ENCODE peak calls at places on chromosomes 6 and 20, in six cellular contexts. F is K562, I is GM12878, R is GM12891, P is HepG2, O is H1. U is an unnamed sample.

GRCh38 chr6:128303870-128304269 is 216.5 kb downstream of the PTPRK start:
- DNase-seq in I (no peak), R (no peak), F (no peak), O (no peak), P (no peak), U (no peak)

GRCh38 chr6:816510-817084 is 123.7 kb upstream of the EXOC2 start:
- DNase-seq in R (no peak), F (no peak), I (no peak), P (peak), O (no peak), U (no peak)

GRCh38 chr6:42347456-42347855 is 104.3 kb downstream of the TRERF1 start:
- DNase-seq in I (no peak), R (no peak), F (no peak), P (no peak), O (no peak), U (no peak)

GRCh38 chr6:170073846-170074245 is 217.0 kb downstream of the DLL1 start:
- DNase-seq in P (no peak), O (no peak), I (no peak), R (no peak), F (no peak), U (no peak)

GRCh38 chr6:5941188-5941587 is 65.5 kb downstream of the NRN1 start:
- DNase-seq in I (no peak), O (no peak), R (no peak), F (no peak), P (no peak), U (no peak)

GRCh38 chr20:61815678-61816077 is 250.0 kb downstream of the TAF4 start:
- DNase-seq in R (no peak), F (no peak), O (no peak), I (no peak), P (no peak), U (no peak)

GRCh38 chr6:162471842-162472241 is 255.7 kb downstream of the PRKN start:
- DNase-seq in F (no peak), P (no peak), R (no peak), O (no peak), I (no peak), U (no peak)

GRCh38 chr6:129046526-129046925 is 163.6 kb downstream of the LAMA2 start:
- DNase-seq in F (no peak), R (no peak), I (no peak), P (no peak), O (no peak), U (no peak)

GRCh38 chr20:61123286-61123685 is 128.8 kb upstream of the CDH4 start:
- DNase-seq in P (no peak), I (no peak), R (no peak), O (no peak), F (no peak), U (no peak)

GRCh38 chr6:40328376-40328987 is 258.7 kb downstream of the LRFN2 start:
- DNase-seq in I (no peak), R (peak), P (no peak), F (peak), O (no peak), U (no peak)

GRCh38 chr6:76682842-76683241 is 610.4 kb upstream of the IMPG1 start:
- DNase-seq in F (no peak), O (no peak), R (no peak), I (no peak), P (peak), U (no peak)
- TF ChIP-seq POLR2AphosphoS5 in F (no peak), O (no peak), R (no peak), I (no peak), P (no peak), U (no peak)

DNA sequence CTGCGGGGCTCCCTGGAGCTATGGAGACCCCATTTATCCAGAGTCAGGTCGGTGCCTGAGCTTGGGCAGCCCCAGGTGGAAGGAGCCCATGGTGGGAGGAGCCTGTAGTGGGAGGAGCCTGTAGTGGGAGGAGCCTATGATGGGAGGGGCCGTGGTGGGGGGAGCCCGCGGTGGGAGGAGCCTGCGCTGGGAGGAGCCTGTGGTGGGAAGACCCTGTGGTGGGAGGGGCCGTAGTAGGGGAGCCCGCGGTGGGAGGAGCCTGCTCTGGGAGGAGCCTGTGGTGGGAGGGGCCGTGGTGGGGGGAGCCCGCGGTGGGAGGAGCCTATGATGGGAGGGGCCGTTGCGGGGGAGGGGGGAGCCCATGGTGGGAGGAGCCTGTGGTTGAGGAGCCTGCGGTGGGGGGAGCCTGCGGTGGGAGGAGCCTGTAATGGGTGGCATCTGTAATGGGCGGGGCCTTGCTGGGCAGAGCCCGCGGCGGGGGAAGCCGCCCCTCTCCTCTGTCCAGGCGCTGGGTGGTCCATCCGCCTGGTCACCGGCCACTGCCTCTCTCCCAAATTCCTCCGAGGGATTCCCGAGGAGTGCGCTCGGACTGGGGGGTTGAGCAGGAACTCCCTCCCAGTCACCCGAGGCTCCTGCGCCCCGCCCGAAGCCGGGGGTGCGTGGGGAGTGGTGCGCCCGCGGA is 567 bp upstream of the FNDC11 start:
- DNase-seq in P (peak), O (peak), I (peak), F (peak), R (peak), U (peak)
- TF ChIP-seq POLR2A in P (no peak), O (peak), I (no peak), F (peak), R (no peak), U (no peak)

GRCh38 chr6:156633291-156633690 is 143.9 kb upstream of the ARID1B start:
- DNase-seq in R (no peak), F (no peak), O (no peak), I (no peak), P (no peak), U (no peak)
- TF ChIP-seq TAF1 in R (no peak), F (no peak), O (no peak), I (no peak), P (no peak), U (no peak)

GRCh38 chr6:35146453-35146852 is 5.3 kb upstream of the TCP11 start:
- DNase-seq in I (no peak), O (no peak), P (peak), F (peak), R (no peak), U (no peak)

GRCh38 chr6:35149891-35150566 is 8.9 kb upstream of the TCP11 start:
- DNase-seq in R (no peak), P (no peak), I (no peak), F (peak), O (no peak), U (no peak)

GRCh38 chr6:35147101-35147885 is 6.2 kb upstream of the TCP11 start:
- DNase-seq in P (no peak), F (no peak), R (no peak), O (no peak), I (no peak), U (no peak)

GRCh38 chr6:35145757-35146156 is 4.6 kb upstream of the TCP11 start:
- DNase-seq in O (no peak), R (no peak), F (no peak), I (no peak), P (no peak), U (no peak)

DNA sequence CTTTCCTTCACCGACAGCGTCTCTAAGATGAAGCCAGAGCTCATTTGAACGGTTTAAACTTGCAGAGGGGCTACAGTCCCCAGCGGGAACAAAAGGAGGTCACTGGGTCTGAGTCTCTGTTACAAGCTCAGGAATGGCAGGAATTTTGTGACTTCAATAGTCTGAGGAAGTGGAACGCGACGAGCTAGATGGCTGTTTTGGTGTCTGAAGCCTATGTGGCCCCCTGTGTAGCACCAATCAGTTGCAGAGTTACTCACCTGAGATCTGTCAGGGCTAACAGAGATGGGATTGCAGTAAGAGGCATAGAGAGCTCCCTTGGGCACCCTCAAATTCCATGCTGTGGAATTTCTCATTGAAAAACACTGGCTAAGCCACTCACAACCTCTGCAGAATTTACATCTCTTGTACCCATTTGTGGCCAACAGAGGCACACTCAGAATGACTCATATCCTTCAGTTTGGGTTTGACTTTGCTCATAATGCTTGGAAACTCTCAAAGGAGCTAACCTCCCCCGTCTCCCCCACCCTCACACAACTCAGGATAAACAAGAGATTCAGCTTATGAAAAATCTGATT is 7.1 kb upstream of the TCP11 start:
- DNase-seq in R (no peak), P (no peak), I (peak), F (no peak), O (peak), U (no peak)
- TF ChIP-seq POLR2AphosphoS5 in R (no peak), P (no peak), I (no peak), F (no peak), O (no peak), U (no peak)

GRCh38 chr6:32969685-32970412 is 1.5 kb downstream of the BRD2 start:
- DNase-seq in P (peak), I (no peak), R (no peak), O (no peak), F (no peak), U (no peak)
- TF ChIP-seq POLR2A in P (no peak), I (peak), R (peak), O (peak), F (peak), U (no peak)

DNA sequence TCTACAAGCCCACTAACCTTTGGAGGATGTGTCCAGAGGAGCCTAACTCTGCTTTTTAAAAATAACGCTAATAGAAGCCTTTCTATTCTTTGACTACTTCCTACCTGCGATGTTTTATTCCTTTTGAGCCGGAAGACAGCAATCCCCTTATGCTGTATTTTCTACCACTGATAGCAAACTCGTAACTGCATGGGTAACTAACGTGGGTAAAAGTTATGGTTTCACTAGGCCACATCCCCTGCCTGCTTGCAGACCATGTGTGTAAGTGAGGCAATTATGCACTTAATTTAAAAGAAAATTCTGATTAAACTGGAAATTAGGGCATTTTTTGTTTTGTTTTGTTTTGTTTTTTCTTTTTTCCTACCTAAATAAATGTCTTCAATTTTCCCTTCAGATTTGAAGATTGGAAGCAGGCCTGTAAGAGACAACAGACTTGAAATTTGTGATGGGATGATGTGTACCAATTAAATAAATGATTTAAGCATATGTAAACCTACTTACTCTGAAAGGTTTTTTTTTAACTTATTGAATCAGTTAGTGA is 933 bp downstream of the UFL1 start:
- DNase-seq in I (no peak), O (no peak), R (no peak), F (no peak), P (peak), U (no peak)
- TF ChIP-seq TAF1 in I (no peak), O (no peak), R (no peak), F (no peak), P (no peak), U (no peak)

U was measured in GM12892.